ENCODE peak calls at places on chromosomes 4 and X, in seven cellular contexts. One of them, this sample, is unnamed.

GRCh38 chrX:53055244-53055849 is 6.8 kb downstream of the GPR173 start:
- DNase-seq in activated naive CD8-positive, alpha-beta T cell treated with anti-CD3 and anti-CD28 coated beads for 36 hours: no peak
- DNase-seq in HS-5: no peak
- DNase-seq in sciatic nerve: no peak
- DNase-seq in GM03348: no peak
- DNase-seq in nephron progenitor cell: no peak
- DNase-seq in tibial nerve: no peak
- DNase-seq in this sample: no peak

GRCh38 chr4:15482842-15483241 is 13.2 kb downstream of the CC2D2A start:
- DNase-seq in activated naive CD8-positive, alpha-beta T cell treated with anti-CD3 and anti-CD28 coated beads for 36 hours: no peak
- DNase-seq in HS-5: no peak
- DNase-seq in sciatic nerve: no peak
- DNase-seq in GM03348: no peak
- DNase-seq in nephron progenitor cell: no peak
- DNase-seq in tibial nerve: no peak
- DNase-seq in this sample: no peak

GRCh38 chr4:986949-987688 is at the start of gene IDUA:
- DNase-seq in activated naive CD8-positive, alpha-beta T cell treated with anti-CD3 and anti-CD28 coated beads for 36 hours: peak
- DNase-seq in HS-5: peak
- DNase-seq in sciatic nerve: peak
- DNase-seq in GM03348: peak
- DNase-seq in nephron progenitor cell: peak
- DNase-seq in tibial nerve: peak
- DNase-seq in this sample: peak

GRCh38 chrX:97743014-97743413 is 859.3 kb downstream of the RPA4 start:
- DNase-seq in activated naive CD8-positive, alpha-beta T cell treated with anti-CD3 and anti-CD28 coated beads for 36 hours: peak
- DNase-seq in HS-5: no peak
- DNase-seq in sciatic nerve: no peak
- DNase-seq in GM03348: no peak
- DNase-seq in nephron progenitor cell: peak
- DNase-seq in tibial nerve: no peak
- DNase-seq in this sample: no peak

GRCh38 chrX:47566841-47567240 is 5.8 kb downstream of the ARAF start:
- DNase-seq in activated naive CD8-positive, alpha-beta T cell treated with anti-CD3 and anti-CD28 coated beads for 36 hours: no peak
- DNase-seq in HS-5: no peak
- DNase-seq in sciatic nerve: peak
- DNase-seq in GM03348: no peak
- DNase-seq in nephron progenitor cell: no peak
- DNase-seq in tibial nerve: no peak
- DNase-seq in this sample: no peak

GRCh38 chr4:54658321-54659093 is 750 bp downstream of the KIT start:
- DNase-seq in activated naive CD8-positive, alpha-beta T cell treated with anti-CD3 and anti-CD28 coated beads for 36 hours: peak
- DNase-seq in HS-5: peak
- DNase-seq in sciatic nerve: peak
- DNase-seq in GM03348: peak
- DNase-seq in nephron progenitor cell: peak
- DNase-seq in tibial nerve: peak
- DNase-seq in this sample: no peak

GRCh38 chr4:78446607-78447006 is 105.0 kb upstream of the ANXA3 start:
- DNase-seq in activated naive CD8-positive, alpha-beta T cell treated with anti-CD3 and anti-CD28 coated beads for 36 hours: no peak
- DNase-seq in HS-5: no peak
- DNase-seq in sciatic nerve: no peak
- DNase-seq in GM03348: no peak
- DNase-seq in nephron progenitor cell: no peak
- DNase-seq in tibial nerve: no peak
- DNase-seq in this sample: no peak

GRCh38 chrX:100994352-100995281 is 25.1 kb downstream of the ARL13A start:
- DNase-seq in activated naive CD8-positive, alpha-beta T cell treated with anti-CD3 and anti-CD28 coated beads for 36 hours: no peak
- DNase-seq in HS-5: peak
- DNase-seq in sciatic nerve: no peak
- DNase-seq in GM03348: peak
- DNase-seq in nephron progenitor cell: no peak
- DNase-seq in tibial nerve: no peak
- DNase-seq in this sample: no peak

GRCh38 chrX:123648028-123648810 is 84.6 kb downstream of the THOC2 start:
- DNase-seq in activated naive CD8-positive, alpha-beta T cell treated with anti-CD3 and anti-CD28 coated beads for 36 hours: peak
- DNase-seq in HS-5: no peak
- DNase-seq in sciatic nerve: no peak
- DNase-seq in GM03348: peak
- DNase-seq in nephron progenitor cell: peak
- DNase-seq in tibial nerve: no peak
- DNase-seq in this sample: no peak

GRCh38 chr4:151730003-151730559 is 30.7 kb downstream of the GATB start:
- DNase-seq in activated naive CD8-positive, alpha-beta T cell treated with anti-CD3 and anti-CD28 coated beads for 36 hours: no peak
- DNase-seq in HS-5: no peak
- DNase-seq in sciatic nerve: no peak
- DNase-seq in GM03348: no peak
- DNase-seq in nephron progenitor cell: peak
- DNase-seq in tibial nerve: no peak
- DNase-seq in this sample: no peak

GRCh38 chr4:82802906-82803305 is 4.3 kb upstream of the SCD5 start:
- DNase-seq in activated naive CD8-positive, alpha-beta T cell treated with anti-CD3 and anti-CD28 coated beads for 36 hours: no peak
- DNase-seq in HS-5: no peak
- DNase-seq in sciatic nerve: no peak
- DNase-seq in GM03348: no peak
- DNase-seq in nephron progenitor cell: no peak
- DNase-seq in tibial nerve: no peak
- DNase-seq in this sample: no peak

GRCh38 chr4:106096454-106096853 is 201.2 kb downstream of the NPNT start:
- DNase-seq in activated naive CD8-positive, alpha-beta T cell treated with anti-CD3 and anti-CD28 coated beads for 36 hours: no peak
- DNase-seq in HS-5: no peak
- DNase-seq in sciatic nerve: no peak
- DNase-seq in GM03348: no peak
- DNase-seq in nephron progenitor cell: no peak
- DNase-seq in tibial nerve: no peak
- DNase-seq in this sample: no peak

GRCh38 chrX:54494166-54494969 is 1.7 kb downstream of the FGD1 start:
- DNase-seq in activated naive CD8-positive, alpha-beta T cell treated with anti-CD3 and anti-CD28 coated beads for 36 hours: no peak
- DNase-seq in HS-5: no peak
- DNase-seq in sciatic nerve: no peak
- DNase-seq in GM03348: no peak
- DNase-seq in nephron progenitor cell: no peak
- DNase-seq in tibial nerve: no peak
- DNase-seq in this sample: no peak

GRCh38 chr4:104941661-104942062 is 205.0 kb upstream of the TET2 start:
- DNase-seq in activated naive CD8-positive, alpha-beta T cell treated with anti-CD3 and anti-CD28 coated beads for 36 hours: no peak
- DNase-seq in HS-5: no peak
- DNase-seq in sciatic nerve: no peak
- DNase-seq in GM03348: no peak
- DNase-seq in nephron progenitor cell: no peak
- DNase-seq in tibial nerve: no peak
- DNase-seq in this sample: no peak

GRCh38 chrX:140724337-140725105 is 15.0 kb downstream of the LINC00632 start:
- DNase-seq in activated naive CD8-positive, alpha-beta T cell treated with anti-CD3 and anti-CD28 coated beads for 36 hours: no peak
- DNase-seq in HS-5: no peak
- DNase-seq in sciatic nerve: no peak
- DNase-seq in GM03348: no peak
- DNase-seq in nephron progenitor cell: no peak
- DNase-seq in tibial nerve: no peak
- DNase-seq in this sample: no peak

GRCh38 chr4:75895744-75896314 is 6.4 kb downstream of the PPEF2 start:
- DNase-seq in activated naive CD8-positive, alpha-beta T cell treated with anti-CD3 and anti-CD28 coated beads for 36 hours: no peak
- DNase-seq in HS-5: no peak
- DNase-seq in sciatic nerve: no peak
- DNase-seq in GM03348: peak
- DNase-seq in nephron progenitor cell: no peak
- DNase-seq in tibial nerve: no peak
- DNase-seq in this sample: no peak

GRCh38 chr4:123503698-123504389 is 107.2 kb downstream of the SPRY1 start:
- DNase-seq in activated naive CD8-positive, alpha-beta T cell treated with anti-CD3 and anti-CD28 coated beads for 36 hours: no peak
- DNase-seq in HS-5: no peak
- DNase-seq in sciatic nerve: no peak
- DNase-seq in GM03348: no peak
- DNase-seq in nephron progenitor cell: no peak
- DNase-seq in tibial nerve: peak
- DNase-seq in this sample: no peak

GRCh38 chr4:173367285-173367684 is 3.5 kb upstream of the SAP30 start:
- DNase-seq in activated naive CD8-positive, alpha-beta T cell treated with anti-CD3 and anti-CD28 coated beads for 36 hours: no peak
- DNase-seq in HS-5: no peak
- DNase-seq in sciatic nerve: no peak
- DNase-seq in GM03348: no peak
- DNase-seq in nephron progenitor cell: no peak
- DNase-seq in tibial nerve: no peak
- DNase-seq in this sample: no peak

GRCh38 chrX:136028383-136028984 is 43.2 kb downstream of the SLC9A6 start:
- DNase-seq in activated naive CD8-positive, alpha-beta T cell treated with anti-CD3 and anti-CD28 coated beads for 36 hours: no peak
- DNase-seq in HS-5: peak
- DNase-seq in sciatic nerve: no peak
- DNase-seq in GM03348: peak
- DNase-seq in nephron progenitor cell: no peak
- DNase-seq in tibial nerve: peak
- DNase-seq in this sample: no peak

GRCh38 chrX:134338527-134338926 is 101.5 kb downstream of the CCDC160 start:
- DNase-seq in activated naive CD8-positive, alpha-beta T cell treated with anti-CD3 and anti-CD28 coated beads for 36 hours: peak
- DNase-seq in HS-5: no peak
- DNase-seq in sciatic nerve: no peak
- DNase-seq in GM03348: no peak
- DNase-seq in nephron progenitor cell: no peak
- DNase-seq in tibial nerve: no peak
- DNase-seq in this sample: no peak

GRCh38 chrX:11667286-11667685 is 1.6 kb upstream of the ARHGAP6 start:
- DNase-seq in activated naive CD8-positive, alpha-beta T cell treated with anti-CD3 and anti-CD28 coated beads for 36 hours: no peak
- DNase-seq in HS-5: no peak
- DNase-seq in sciatic nerve: no peak
- DNase-seq in GM03348: no peak
- DNase-seq in nephron progenitor cell: no peak
- DNase-seq in tibial nerve: no peak
- DNase-seq in this sample: no peak

GRCh38 chrX:153511784-153512500 is 5.5 kb upstream of the ATP2B3 start:
- DNase-seq in activated naive CD8-positive, alpha-beta T cell treated with anti-CD3 and anti-CD28 coated beads for 36 hours: no peak
- DNase-seq in HS-5: no peak
- DNase-seq in sciatic nerve: no peak
- DNase-seq in GM03348: no peak
- DNase-seq in nephron progenitor cell: no peak
- DNase-seq in tibial nerve: no peak
- DNase-seq in this sample: no peak

GRCh38 chr4:47531241-47531953 is 46.3 kb downstream of the ATP10D start:
- DNase-seq in activated naive CD8-positive, alpha-beta T cell treated with anti-CD3 and anti-CD28 coated beads for 36 hours: peak
- DNase-seq in HS-5: peak
- DNase-seq in sciatic nerve: no peak
- DNase-seq in GM03348: peak
- DNase-seq in nephron progenitor cell: no peak
- DNase-seq in tibial nerve: no peak
- DNase-seq in this sample: no peak

GRCh38 chr4:34108456-34108855 is 2135.9 kb downstream of the ARAP2 start:
- DNase-seq in activated naive CD8-positive, alpha-beta T cell treated with anti-CD3 and anti-CD28 coated beads for 36 hours: no peak
- DNase-seq in HS-5: no peak
- DNase-seq in sciatic nerve: no peak
- DNase-seq in GM03348: peak
- DNase-seq in nephron progenitor cell: no peak
- DNase-seq in tibial nerve: no peak
- DNase-seq in this sample: no peak

GRCh38 chr4:17124767-17125166 is 226.3 kb upstream of the LDB2 start:
- DNase-seq in activated naive CD8-positive, alpha-beta T cell treated with anti-CD3 and anti-CD28 coated beads for 36 hours: no peak
- DNase-seq in HS-5: no peak
- DNase-seq in sciatic nerve: no peak
- DNase-seq in GM03348: no peak
- DNase-seq in nephron progenitor cell: no peak
- DNase-seq in tibial nerve: no peak
- DNase-seq in this sample: no peak

GRCh38 chr4:98828801-98829200 is 100.1 kb downstream of the EIF4E start:
- DNase-seq in activated naive CD8-positive, alpha-beta T cell treated with anti-CD3 and anti-CD28 coated beads for 36 hours: peak
- DNase-seq in HS-5: no peak
- DNase-seq in sciatic nerve: no peak
- DNase-seq in GM03348: no peak
- DNase-seq in nephron progenitor cell: no peak
- DNase-seq in tibial nerve: no peak
- DNase-seq in this sample: no peak

GRCh38 chrX:119391279-119391678 is 7.9 kb upstream of the SLC25A43 start:
- DNase-seq in activated naive CD8-positive, alpha-beta T cell treated with anti-CD3 and anti-CD28 coated beads for 36 hours: no peak
- DNase-seq in HS-5: no peak
- DNase-seq in sciatic nerve: no peak
- DNase-seq in GM03348: peak
- DNase-seq in nephron progenitor cell: no peak
- DNase-seq in tibial nerve: no peak
- DNase-seq in this sample: no peak

GRCh38 chrX:153946910-153947769 is 2.7 kb upstream of the RENBP start:
- DNase-seq in activated naive CD8-positive, alpha-beta T cell treated with anti-CD3 and anti-CD28 coated beads for 36 hours: peak
- DNase-seq in HS-5: peak
- DNase-seq in sciatic nerve: peak
- DNase-seq in GM03348: peak
- DNase-seq in nephron progenitor cell: peak
- DNase-seq in tibial nerve: peak
- DNase-seq in this sample: peak

This sample was measured in sigmoid colon.